ENCODE peak calls at places on chromosomes 1 and 21, in four cellular contexts. One of them, this sample, is unnamed.

GRCh38 chr1:180213401-180214177 is 16.5 kb upstream of the LHX4 start:
- DNase-seq in activated T-helper 1 cell treated with anti-CD3 and anti-CD28 coated beads, Interleukin-2, amount 50 U/mL, for 16 hours: no peak
- DNase-seq in activated CD8-positive, alpha-beta T cell treated with anti-CD3 and anti-CD28 coated beads for 36 hours: peak; percentile 72
- DNase-seq in substantia nigra: peak; percentile 9
- DNase-seq in this sample: no peak

GRCh38 chr1:209038316-209038715 is 545.2 kb upstream of the CAMK1G start:
- DNase-seq in activated CD8-positive, alpha-beta T cell treated with anti-CD3 and anti-CD28 coated beads for 36 hours: no peak
- DNase-seq in substantia nigra: no peak
- DNase-seq in activated T-helper 1 cell treated with anti-CD3 and anti-CD28 coated beads, Interleukin-2, amount 50 U/mL, for 16 hours: no peak
- DNase-seq in this sample: no peak

GRCh38 chr1:44831516-44831915 is 11.5 kb downstream of the PTCH2 start:
- DNase-seq in activated CD8-positive, alpha-beta T cell treated with anti-CD3 and anti-CD28 coated beads for 36 hours: no peak
- DNase-seq in substantia nigra: no peak
- DNase-seq in activated T-helper 1 cell treated with anti-CD3 and anti-CD28 coated beads, Interleukin-2, amount 50 U/mL, for 16 hours: no peak
- DNase-seq in this sample: no peak

GRCh38 chr1:204564835-204565234 is 48.6 kb downstream of the MDM4 start:
- DNase-seq in substantia nigra: no peak
- DNase-seq in activated T-helper 1 cell treated with anti-CD3 and anti-CD28 coated beads, Interleukin-2, amount 50 U/mL, for 16 hours: no peak
- DNase-seq in activated CD8-positive, alpha-beta T cell treated with anti-CD3 and anti-CD28 coated beads for 36 hours: peak; percentile 63
- DNase-seq in this sample: no peak

GRCh38 chr1:185681034-185681633 is 53.1 kb upstream of the HMCN1 start:
- DNase-seq in activated T-helper 1 cell treated with anti-CD3 and anti-CD28 coated beads, Interleukin-2, amount 50 U/mL, for 16 hours: no peak
- DNase-seq in substantia nigra: no peak
- DNase-seq in activated CD8-positive, alpha-beta T cell treated with anti-CD3 and anti-CD28 coated beads for 36 hours: peak; percentile 22
- DNase-seq in this sample: no peak

GRCh38 chr1:74623716-74624115 is 49.9 kb downstream of the ERICH3 start:
- DNase-seq in substantia nigra: no peak
- DNase-seq in activated T-helper 1 cell treated with anti-CD3 and anti-CD28 coated beads, Interleukin-2, amount 50 U/mL, for 16 hours: no peak
- DNase-seq in activated CD8-positive, alpha-beta T cell treated with anti-CD3 and anti-CD28 coated beads for 36 hours: no peak
- DNase-seq in this sample: no peak

GRCh38 chr1:32250893-32251716 is at the start of gene LCK:
- DNase-seq in activated CD8-positive, alpha-beta T cell treated with anti-CD3 and anti-CD28 coated beads for 36 hours: peak; percentile 91
- DNase-seq in substantia nigra: no peak
- DNase-seq in activated T-helper 1 cell treated with anti-CD3 and anti-CD28 coated beads, Interleukin-2, amount 50 U/mL, for 16 hours: peak; percentile 41
- DNase-seq in this sample: no peak

GRCh38 chr21:32350211-32350980 is 42.4 kb downstream of the URB1 start:
- DNase-seq in activated T-helper 1 cell treated with anti-CD3 and anti-CD28 coated beads, Interleukin-2, amount 50 U/mL, for 16 hours: no peak
- DNase-seq in substantia nigra: no peak
- DNase-seq in activated CD8-positive, alpha-beta T cell treated with anti-CD3 and anti-CD28 coated beads for 36 hours: no peak
- DNase-seq in this sample: no peak

GRCh38 chr1:32345289-32345827 is 9.3 kb upstream of the MARCKSL1 start:
- DNase-seq in activated CD8-positive, alpha-beta T cell treated with anti-CD3 and anti-CD28 coated beads for 36 hours: no peak
- DNase-seq in substantia nigra: no peak
- DNase-seq in activated T-helper 1 cell treated with anti-CD3 and anti-CD28 coated beads, Interleukin-2, amount 50 U/mL, for 16 hours: no peak
- DNase-seq in this sample: no peak

GRCh38 chr1:45840704-45841103 is 37.3 kb downstream of the MAST2 start:
- DNase-seq in activated T-helper 1 cell treated with anti-CD3 and anti-CD28 coated beads, Interleukin-2, amount 50 U/mL, for 16 hours: no peak
- DNase-seq in activated CD8-positive, alpha-beta T cell treated with anti-CD3 and anti-CD28 coated beads for 36 hours: no peak
- DNase-seq in substantia nigra: no peak
- DNase-seq in this sample: no peak

GRCh38 chr1:185811062-185811709 is 77.0 kb downstream of the HMCN1 start:
- DNase-seq in activated CD8-positive, alpha-beta T cell treated with anti-CD3 and anti-CD28 coated beads for 36 hours: no peak
- DNase-seq in substantia nigra: no peak
- DNase-seq in activated T-helper 1 cell treated with anti-CD3 and anti-CD28 coated beads, Interleukin-2, amount 50 U/mL, for 16 hours: no peak
- DNase-seq in this sample: no peak

GRCh38 chr1:34262454-34262853 is 85.7 kb downstream of the C1orf94 start:
- DNase-seq in substantia nigra: no peak
- DNase-seq in activated T-helper 1 cell treated with anti-CD3 and anti-CD28 coated beads, Interleukin-2, amount 50 U/mL, for 16 hours: no peak
- DNase-seq in activated CD8-positive, alpha-beta T cell treated with anti-CD3 and anti-CD28 coated beads for 36 hours: no peak
- DNase-seq in this sample: no peak

GRCh38 chr1:42913426-42914091 is 45.1 kb downstream of the SLC2A1 start:
- DNase-seq in activated T-helper 1 cell treated with anti-CD3 and anti-CD28 coated beads, Interleukin-2, amount 50 U/mL, for 16 hours: no peak
- DNase-seq in substantia nigra: no peak
- DNase-seq in activated CD8-positive, alpha-beta T cell treated with anti-CD3 and anti-CD28 coated beads for 36 hours: peak; percentile 72
- DNase-seq in this sample: no peak

GRCh38 chr1:205072881-205073280 is 11.4 kb downstream of the TMEM81 start:
- DNase-seq in substantia nigra: no peak
- DNase-seq in activated T-helper 1 cell treated with anti-CD3 and anti-CD28 coated beads, Interleukin-2, amount 50 U/mL, for 16 hours: no peak
- DNase-seq in activated CD8-positive, alpha-beta T cell treated with anti-CD3 and anti-CD28 coated beads for 36 hours: no peak
- DNase-seq in this sample: no peak

GRCh38 chr1:108877324-108877812 is 583 bp downstream of the GPSM2 start:
- DNase-seq in activated T-helper 1 cell treated with anti-CD3 and anti-CD28 coated beads, Interleukin-2, amount 50 U/mL, for 16 hours: no peak
- DNase-seq in substantia nigra: peak; percentile 54
- DNase-seq in activated CD8-positive, alpha-beta T cell treated with anti-CD3 and anti-CD28 coated beads for 36 hours: peak; percentile 7
- DNase-seq in this sample: no peak